ENCODE peak calls at places on chromosomes 4 and X, in six cellular contexts. K is HS-27A; A is stimulated activated CD8-positive, alpha-beta memory T cell treated with anti-CD3 and anti-CD28 coated beads, Interleukin-7, amount 100 ng/mL, for 48 hours; G is NCI-H1417 treated with DMSO at 0.1 percent for 48 hours; B is NCI-H748 treated with DMSO at 0.1 percent for 48 hours; D is HFFc6. V is an unnamed sample.

GRCh38 chrX:154717824-154718223 is 33.1 kb downstream of the GAB3 start:
- DNase-seq in K (no peak), A (no peak), G (no peak), B (no peak), D (no peak), V (peak; percentile 79)

GRCh38 chr4:76703123-76703490 is 194.8 kb downstream of the SOWAHB start:
- DNase-seq in K (no peak), A (no peak), G (no peak), B (no peak), D (peak; percentile 79), V (no peak)

GRCh38 chrX:68462653-68463052 is 29.4 kb upstream of the OPHN1 start:
- DNase-seq in K (peak; percentile 49), A (no peak), G (no peak), B (no peak), D (peak; percentile 50), V (peak; percentile 30)

GRCh38 chr4:162241857-162242256 is 78.1 kb upstream of the FSTL5 start:
- DNase-seq in K (no peak), A (no peak), G (no peak), B (no peak), D (no peak), V (no peak)

GRCh38 chr4:10096201-10096975 is 20.2 kb downstream of the WDR1 start:
- DNase-seq in K (peak; percentile 81), A (peak; percentile 69), G (no peak), B (no peak), D (peak; percentile 93), V (peak; percentile 94)

GRCh38 chrX:111005151-111005550 is 90.8 kb upstream of the PAK3 start:
- DNase-seq in K (no peak), A (no peak), G (no peak), B (no peak), D (no peak), V (no peak)

GRCh38 chrX:130228871-130229270 is 39.8 kb downstream of the ZNF280C start:
- DNase-seq in K (no peak), A (no peak), G (no peak), B (no peak), D (no peak), V (no peak)

GRCh38 chr4:813900-814299 is 12.0 kb downstream of the CPLX1 start:
- DNase-seq in K (no peak), A (no peak), G (no peak), B (no peak), D (no peak), V (no peak)

GRCh38 chr4:185128272-185129119 is 14.6 kb upstream of the SLC25A4 start:
- DNase-seq in K (no peak), A (no peak), G (no peak), B (no peak), D (no peak), V (no peak)

GRCh38 chr4:71774136-71774535 is 9.7 kb downstream of the GC start:
- DNase-seq in K (no peak), A (no peak), G (no peak), B (no peak), D (no peak), V (no peak)

GRCh38 chr4:57424231-57424897 is 314.2 kb upstream of the IGFBP7 start:
- DNase-seq in K (peak; percentile 85), A (no peak), G (no peak), B (no peak), D (peak; percentile 72), V (peak; percentile 72)

V was measured in RCC 7860.